ENCODE peak calls at places on chromosomes 11 and 22, in six cellular contexts. W, Y, L, U, N and E are unnamed samples.

GRCh38 chr22:23178512-23179254 is 1.6 kb upstream of the BCR start:
- DNase-seq in W (peak), N (peak), U (no peak), Y (no peak), L (no peak), E (no peak)

GRCh38 chr11:1792461-1792860 is 28.7 kb upstream of the CTSD start:
- DNase-seq in L (no peak), Y (no peak), W (no peak), N (no peak), U (no peak), E (no peak)

GRCh38 chr22:18033204-18033998 is 9.0 kb upstream of the MICAL3 start:
- DNase-seq in L (no peak), W (no peak), Y (no peak), U (no peak), N (no peak), E (no peak)

GRCh38 chr11:27385245-27385644 is 22.2 kb upstream of the CCDC34 start:
- DNase-seq in Y (no peak), U (peak), W (no peak), N (no peak), L (no peak), E (peak)

GRCh38 chr22:50308986-50309600 is 1.6 kb upstream of the PLXNB2 start:
- DNase-seq in L (no peak), Y (no peak), W (no peak), N (no peak), U (no peak), E (no peak)

GRCh38 chr11:105861225-105861624 is 160.8 kb downstream of the MSANTD4 start:
- DNase-seq in U (no peak), N (no peak), W (no peak), Y (no peak), L (no peak), E (no peak)

GRCh38 chr11:13861411-13861810 is 101.1 kb upstream of the SPON1 start:
- DNase-seq in W (no peak), L (no peak), N (no peak), Y (no peak), U (no peak), E (no peak)

GRCh38 chr22:27628341-27628740 is 173.2 kb downstream of the MN1 start:
- DNase-seq in N (no peak), Y (no peak), L (no peak), U (no peak), W (no peak), E (no peak)

GRCh38 chr22:17601031-17601430 is 27.5 kb downstream of the ATP6V1E1 start:
- DNase-seq in W (no peak), U (no peak), N (no peak), L (no peak), Y (no peak), E (no peak)

GRCh38 chr11:34252651-34253050 is 105.2 kb downstream of the ABTB2 start:
- DNase-seq in L (no peak), U (no peak), Y (no peak), W (no peak), N (no peak), E (no peak)

GRCh38 chr11:80167766-80168165 is 726.9 kb upstream of the TENM4 start:
- DNase-seq in Y (no peak), L (no peak), U (no peak), W (no peak), N (no peak), E (no peak)

GRCh38 chr11:66556086-66556485 is 9.4 kb downstream of the ACTN3 start:
- DNase-seq in U (no peak), W (no peak), N (no peak), L (no peak), Y (no peak), E (no peak)

GRCh38 chr22:23498811-23499798 is 81.0 kb downstream of the IGLL1 start:
- DNase-seq in U (no peak), Y (no peak), N (no peak), W (no peak), L (no peak), E (no peak)

GRCh38 chr11:131750152-131750551 is 379.7 kb downstream of the NTM start:
- DNase-seq in L (no peak), U (no peak), W (no peak), N (no peak), Y (no peak), E (no peak)

GRCh38 chr22:35353318-35353717 is 27.6 kb upstream of the HMOX1 start:
- DNase-seq in W (no peak), U (no peak), L (no peak), Y (no peak), N (no peak), E (no peak)

GRCh38 chr11:68583047-68583446 is 101.3 kb upstream of the GAL start:
- DNase-seq in W (no peak), U (no peak), L (no peak), N (no peak), Y (peak), E (peak)

GRCh38 chr11:47607380-47607779 is 13.2 kb upstream of the C1QTNF4 start:
- DNase-seq in N (no peak), W (no peak), Y (peak), L (no peak), U (peak), E (peak)

GRCh38 chr22:35380537-35381423 is at the start of gene HMOX1:
- DNase-seq in N (no peak), L (no peak), W (peak), Y (peak), U (peak), E (peak)

GRCh38 chr22:47854226-47854625 is 1091.8 kb downstream of the TBC1D22A start:
- DNase-seq in L (no peak), U (no peak), W (no peak), Y (no peak), N (no peak), E (no peak)

GRCh38 chr22:49853981-49854791 is 542 bp downstream of the ZBED4 start:
- DNase-seq in W (peak), U (no peak), N (no peak), Y (no peak), L (no peak), E (no peak)

GRCh38 chr11:119509969-119510401 is 87.0 kb upstream of the THY1 start:
- DNase-seq in U (peak), L (no peak), Y (peak), W (peak), N (no peak), E (peak)